ENCODE peak calls at places on chromosomes 12 and 14, in four cellular contexts. One of them, this sample, is unnamed.

GRCh38 chr14:76320486-76320885 is 55.5 kb upstream of the ESRRB start:
- DNase-seq in gastrocnemius medialis: no peak
- DNase-seq in CD4-positive, CD25-positive, alpha-beta regulatory T cell: no peak
- DNase-seq in cardiac muscle cell: no peak
- DNase-seq in this sample: no peak

GRCh38 chr14:99468081-99468480 is 12.6 kb downstream of the SETD3 start:
- DNase-seq in CD4-positive, CD25-positive, alpha-beta regulatory T cell: no peak
- DNase-seq in cardiac muscle cell: no peak
- DNase-seq in gastrocnemius medialis: no peak
- DNase-seq in this sample: no peak

GRCh38 chr12:53500119-53500775 is 836 bp upstream of the TARBP2 start:
- DNase-seq in gastrocnemius medialis: peak; percentile 55
- DNase-seq in cardiac muscle cell: peak; percentile 95
- DNase-seq in CD4-positive, CD25-positive, alpha-beta regulatory T cell: no peak
- DNase-seq in this sample: no peak

GRCh38 chr12:125149160-125150108 is 84.2 kb downstream of the AACS start:
- DNase-seq in gastrocnemius medialis: no peak
- DNase-seq in cardiac muscle cell: no peak
- DNase-seq in CD4-positive, CD25-positive, alpha-beta regulatory T cell: no peak
- DNase-seq in this sample: no peak

GRCh38 chr12:59164991-59165718 is 244.9 kb upstream of the LRIG3 start:
- DNase-seq in cardiac muscle cell: peak; percentile 67
- DNase-seq in CD4-positive, CD25-positive, alpha-beta regulatory T cell: no peak
- DNase-seq in gastrocnemius medialis: no peak
- DNase-seq in this sample: no peak

GRCh38 chr12:42145552-42146215 is 1.0 kb upstream of the GXYLT1 start:
- DNase-seq in gastrocnemius medialis: no peak
- DNase-seq in CD4-positive, CD25-positive, alpha-beta regulatory T cell: no peak
- DNase-seq in cardiac muscle cell: no peak
- DNase-seq in this sample: no peak

GRCh38 chr14:56796259-56796658 is 14.0 kb downstream of the OTX2 start:
- DNase-seq in cardiac muscle cell: no peak
- DNase-seq in CD4-positive, CD25-positive, alpha-beta regulatory T cell: no peak
- DNase-seq in gastrocnemius medialis: no peak
- DNase-seq in this sample: no peak

GRCh38 chr12:127401005-127401404 is 866.0 kb upstream of the TMEM132C start:
- DNase-seq in CD4-positive, CD25-positive, alpha-beta regulatory T cell: no peak
- DNase-seq in cardiac muscle cell: no peak
- DNase-seq in gastrocnemius medialis: no peak
- DNase-seq in this sample: no peak

GRCh38 chr12:78959556-78959955 is 95.0 kb downstream of the SYT1 start:
- DNase-seq in gastrocnemius medialis: no peak
- DNase-seq in CD4-positive, CD25-positive, alpha-beta regulatory T cell: no peak
- DNase-seq in cardiac muscle cell: peak; percentile 20
- DNase-seq in this sample: no peak

GRCh38 chr14:96631030-96631429 is 128.8 kb downstream of the PAPOLA start:
- DNase-seq in CD4-positive, CD25-positive, alpha-beta regulatory T cell: no peak
- DNase-seq in gastrocnemius medialis: no peak
- DNase-seq in cardiac muscle cell: no peak
- DNase-seq in this sample: no peak

GRCh38 chr12:93918262-93918661 is 230.1 kb upstream of the PLXNC1 start:
- DNase-seq in cardiac muscle cell: peak; percentile 82
- DNase-seq in CD4-positive, CD25-positive, alpha-beta regulatory T cell: no peak
- DNase-seq in gastrocnemius medialis: no peak
- DNase-seq in this sample: no peak

GRCh38 chr12:6280053-6280469 is 30.4 kb upstream of the PLEKHG6 start:
- DNase-seq in gastrocnemius medialis: no peak
- DNase-seq in cardiac muscle cell: peak; percentile 90
- DNase-seq in CD4-positive, CD25-positive, alpha-beta regulatory T cell: no peak
- DNase-seq in this sample: peak; percentile 69

GRCh38 chr12:55720071-55720564 is at the start of gene RDH5:
- DNase-seq in gastrocnemius medialis: peak; percentile 76
- DNase-seq in cardiac muscle cell: peak; percentile 83
- DNase-seq in CD4-positive, CD25-positive, alpha-beta regulatory T cell: no peak
- DNase-seq in this sample: no peak

GRCh38 chr12:108440736-108441135 is 74.3 kb upstream of the FICD start:
- DNase-seq in cardiac muscle cell: no peak
- DNase-seq in gastrocnemius medialis: no peak
- DNase-seq in CD4-positive, CD25-positive, alpha-beta regulatory T cell: no peak
- DNase-seq in this sample: no peak

GRCh38 chr12:124518051-124518932 is 49.1 kb downstream of the NCOR2 start:
- DNase-seq in CD4-positive, CD25-positive, alpha-beta regulatory T cell: no peak
- DNase-seq in gastrocnemius medialis: peak; percentile 95
- DNase-seq in cardiac muscle cell: peak; percentile 100
- DNase-seq in this sample: peak; percentile 96

GRCh38 chr14:26960049-26960688 is 362.3 kb upstream of the NOVA1 start:
- DNase-seq in cardiac muscle cell: no peak
- DNase-seq in CD4-positive, CD25-positive, alpha-beta regulatory T cell: no peak
- DNase-seq in gastrocnemius medialis: no peak
- DNase-seq in this sample: no peak

GRCh38 chr12:67025543-67026114 is 243.5 kb upstream of the CAND1 start:
- DNase-seq in CD4-positive, CD25-positive, alpha-beta regulatory T cell: no peak
- DNase-seq in gastrocnemius medialis: no peak
- DNase-seq in cardiac muscle cell: peak; percentile 29
- DNase-seq in this sample: no peak

GRCh38 chr12:84910549-84911241 is 1.9 kb downstream of the SLC6A15 start:
- DNase-seq in CD4-positive, CD25-positive, alpha-beta regulatory T cell: no peak
- DNase-seq in cardiac muscle cell: peak; percentile 38
- DNase-seq in gastrocnemius medialis: no peak
- DNase-seq in this sample: no peak

GRCh38 chr14:76377675-76378074 is 1.7 kb downstream of the ESRRB start:
- DNase-seq in gastrocnemius medialis: no peak
- DNase-seq in cardiac muscle cell: no peak
- DNase-seq in CD4-positive, CD25-positive, alpha-beta regulatory T cell: no peak
- DNase-seq in this sample: no peak

GRCh38 chr14:60349663-60350365 is 100.8 kb downstream of the PPM1A start:
- DNase-seq in gastrocnemius medialis: no peak
- DNase-seq in cardiac muscle cell: peak; percentile 67
- DNase-seq in CD4-positive, CD25-positive, alpha-beta regulatory T cell: no peak
- DNase-seq in this sample: no peak

GRCh38 chr14:96648506-96649326 is 146.5 kb downstream of the PAPOLA start:
- DNase-seq in gastrocnemius medialis: no peak
- DNase-seq in CD4-positive, CD25-positive, alpha-beta regulatory T cell: no peak
- DNase-seq in cardiac muscle cell: no peak
- DNase-seq in this sample: no peak

GRCh38 chr14:69473271-69473670 is 11.3 kb upstream of the PLEKHD1 start:
- DNase-seq in cardiac muscle cell: no peak
- DNase-seq in CD4-positive, CD25-positive, alpha-beta regulatory T cell: no peak
- DNase-seq in gastrocnemius medialis: no peak
- DNase-seq in this sample: no peak

GRCh38 chr14:56659964-56660551 is 80.5 kb downstream of the TMEM260 start:
- DNase-seq in CD4-positive, CD25-positive, alpha-beta regulatory T cell: no peak
- DNase-seq in gastrocnemius medialis: no peak
- DNase-seq in cardiac muscle cell: peak; percentile 60
- DNase-seq in this sample: no peak

GRCh38 chr12:29957835-29958234 is 174.1 kb upstream of the TMTC1 start:
- DNase-seq in gastrocnemius medialis: no peak
- DNase-seq in cardiac muscle cell: no peak
- DNase-seq in CD4-positive, CD25-positive, alpha-beta regulatory T cell: no peak
- DNase-seq in this sample: no peak

GRCh38 chr14:92185559-92185958 is 63.8 kb downstream of the CPSF2 start:
- DNase-seq in gastrocnemius medialis: no peak
- DNase-seq in cardiac muscle cell: no peak
- DNase-seq in CD4-positive, CD25-positive, alpha-beta regulatory T cell: no peak
- DNase-seq in this sample: no peak

GRCh38 chr14:73208390-73208789 is 28.9 kb upstream of the PAPLN start:
- DNase-seq in CD4-positive, CD25-positive, alpha-beta regulatory T cell: no peak
- DNase-seq in gastrocnemius medialis: no peak
- DNase-seq in cardiac muscle cell: no peak
- DNase-seq in this sample: no peak
- H3K36me3 ChIP-seq in CD4-positive, CD25-positive, alpha-beta regulatory T cell: peaks cover 74% of the 10 kb centered on the region
- H3K36me3 ChIP-seq in gastrocnemius medialis: peaks cover 5% of the 10 kb centered on the region
- H3K36me3 ChIP-seq in cardiac muscle cell: peaks cover 49% of the 10 kb centered on the region
- H3K36me3 ChIP-seq in this sample: peaks cover 98% of the 10 kb centered on the region

DNA sequence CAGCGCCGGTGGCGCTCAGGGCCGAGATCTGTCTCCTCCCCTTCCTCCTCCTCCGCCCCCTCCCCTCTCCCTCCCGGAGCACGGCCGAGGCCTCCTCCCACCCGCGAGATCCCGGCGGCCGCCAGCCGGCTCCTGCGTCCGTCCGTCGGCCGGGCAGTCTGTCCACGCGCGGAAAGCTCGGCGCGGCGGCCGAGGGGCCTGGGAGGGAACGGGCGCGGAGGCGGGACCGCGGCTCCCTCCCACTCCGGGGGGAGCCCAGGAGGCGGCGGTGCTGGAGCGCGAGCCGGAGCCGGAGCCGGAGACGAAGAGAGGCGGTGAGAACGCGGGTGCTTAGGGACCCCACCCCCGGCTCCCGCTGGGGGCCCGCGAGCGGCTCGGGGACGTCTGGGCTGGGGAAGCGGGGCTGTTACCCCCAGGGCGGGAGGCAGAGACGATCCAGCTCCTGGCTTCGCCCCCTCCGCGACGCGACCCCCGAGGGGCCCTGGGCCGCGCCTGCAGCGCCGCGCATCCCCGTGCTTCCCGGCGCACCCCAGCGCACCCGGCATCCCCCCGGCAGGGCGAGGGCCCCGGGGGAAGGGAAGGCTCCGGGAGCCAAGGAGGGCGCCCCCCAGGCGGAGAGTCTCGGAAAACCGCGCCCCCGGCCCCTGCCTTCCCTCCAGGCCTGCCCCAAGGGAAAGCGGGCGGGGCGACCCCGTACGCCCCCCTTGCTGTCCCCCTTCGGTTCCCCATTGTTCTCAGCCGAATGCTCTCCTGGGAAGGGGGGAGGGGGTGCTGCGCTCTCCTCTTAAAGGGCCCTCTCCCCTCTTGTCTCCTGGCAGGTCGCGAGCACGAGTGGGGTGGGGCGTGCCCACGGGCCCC is at the start of gene DTX1:
- DNase-seq in cardiac muscle cell: peak; percentile 21
- DNase-seq in CD4-positive, CD25-positive, alpha-beta regulatory T cell: peak; percentile 15
- DNase-seq in gastrocnemius medialis: no peak
- DNase-seq in this sample: peak; percentile 76
- H3K4me1 ChIP-seq in cardiac muscle cell: no peaks in the 10 kb centered on the region
- H3K4me1 ChIP-seq in CD4-positive, CD25-positive, alpha-beta regulatory T cell: peaks cover 28% of the 10 kb centered on the region
- H3K4me1 ChIP-seq in gastrocnemius medialis: no peaks in the 10 kb centered on the region
- H3K4me1 ChIP-seq in this sample: peaks cover 4% of the 10 kb centered on the region

DNA sequence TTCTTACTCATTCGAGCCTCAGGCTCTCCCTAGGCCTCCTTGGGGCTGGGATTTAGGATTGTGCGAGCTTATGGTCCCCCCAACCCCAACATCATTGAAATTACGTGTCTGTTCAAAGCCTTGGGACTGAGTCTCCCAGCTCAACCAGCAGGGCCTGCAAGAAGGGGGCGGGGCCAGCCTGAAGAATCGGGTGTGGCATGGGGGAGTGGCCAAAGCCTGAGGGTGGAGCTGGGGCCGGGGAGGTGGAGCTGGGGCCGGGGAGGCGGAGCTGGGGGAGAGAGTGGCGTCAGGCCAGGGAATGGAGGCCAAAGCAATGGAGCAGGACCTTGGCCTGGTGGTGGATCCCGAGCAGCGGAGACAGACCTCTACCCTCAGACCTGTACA is 24.3 kb upstream of the HSPB8 start:
- DNase-seq in gastrocnemius medialis: no peak
- DNase-seq in cardiac muscle cell: no peak
- DNase-seq in CD4-positive, CD25-positive, alpha-beta regulatory T cell: no peak
- DNase-seq in this sample: no peak
- H3K4me3 ChIP-seq in gastrocnemius medialis: no peak overlapping the region
- H3K4me3 ChIP-seq in cardiac muscle cell: no peak overlapping the region
- H3K4me3 ChIP-seq in CD4-positive, CD25-positive, alpha-beta regulatory T cell: no peak overlapping the region
- H3K4me3 ChIP-seq in this sample: no peak overlapping the region

GRCh38 chr12:550473-551260 is 90.9 kb downstream of the B4GALNT3 start:
- DNase-seq in CD4-positive, CD25-positive, alpha-beta regulatory T cell: no peak
- DNase-seq in cardiac muscle cell: no peak
- DNase-seq in gastrocnemius medialis: no peak
- DNase-seq in this sample: no peak
- H3K36me3 ChIP-seq in CD4-positive, CD25-positive, alpha-beta regulatory T cell: no peaks in the 10 kb centered on the region
- H3K36me3 ChIP-seq in cardiac muscle cell: peaks cover 3% of the 10 kb centered on the region
- H3K36me3 ChIP-seq in gastrocnemius medialis: no peaks in the 10 kb centered on the region
- H3K36me3 ChIP-seq in this sample: peaks cover 16% of the 10 kb centered on the region

GRCh38 chr14:81952917-81953316 is 419.3 kb upstream of the SEL1L start:
- DNase-seq in CD4-positive, CD25-positive, alpha-beta regulatory T cell: no peak
- DNase-seq in cardiac muscle cell: no peak
- DNase-seq in gastrocnemius medialis: no peak
- DNase-seq in this sample: no peak
- H3K4me1 ChIP-seq in CD4-positive, CD25-positive, alpha-beta regulatory T cell: no peaks in the 10 kb centered on the region
- H3K4me1 ChIP-seq in cardiac muscle cell: no peaks in the 10 kb centered on the region
- H3K4me1 ChIP-seq in gastrocnemius medialis: no peaks in the 10 kb centered on the region
- H3K4me1 ChIP-seq in this sample: no peaks in the 10 kb centered on the region

GRCh38 chr14:100566586-100566985 is 20.6 kb downstream of the BEGAIN start:
- DNase-seq in cardiac muscle cell: no peak
- DNase-seq in CD4-positive, CD25-positive, alpha-beta regulatory T cell: no peak
- DNase-seq in gastrocnemius medialis: no peak
- DNase-seq in this sample: no peak

GRCh38 chr14:100568164-100568997 is 18.8 kb downstream of the BEGAIN start:
- DNase-seq in gastrocnemius medialis: no peak
- DNase-seq in CD4-positive, CD25-positive, alpha-beta regulatory T cell: no peak
- DNase-seq in cardiac muscle cell: no peak
- DNase-seq in this sample: no peak

GRCh38 chr14:100567877-100568163 is 19.4 kb downstream of the BEGAIN start:
- DNase-seq in CD4-positive, CD25-positive, alpha-beta regulatory T cell: no peak
- DNase-seq in cardiac muscle cell: no peak
- DNase-seq in gastrocnemius medialis: no peak
- DNase-seq in this sample: no peak

GRCh38 chr14:100566119-100566518 is 21.1 kb downstream of the BEGAIN start:
- DNase-seq in CD4-positive, CD25-positive, alpha-beta regulatory T cell: no peak
- DNase-seq in gastrocnemius medialis: no peak
- DNase-seq in cardiac muscle cell: no peak
- DNase-seq in this sample: no peak

GRCh38 chr14:100567009-100567876 is 20.0 kb downstream of the BEGAIN start:
- DNase-seq in CD4-positive, CD25-positive, alpha-beta regulatory T cell: no peak
- DNase-seq in gastrocnemius medialis: no peak
- DNase-seq in cardiac muscle cell: no peak
- DNase-seq in this sample: no peak
- H3K4me3 ChIP-seq in CD4-positive, CD25-positive, alpha-beta regulatory T cell: no peak overlapping the region
- H3K4me3 ChIP-seq in gastrocnemius medialis: peak overlapping the region; percentile 44
- H3K4me3 ChIP-seq in cardiac muscle cell: peak overlapping the region; percentile 30
- H3K4me3 ChIP-seq in this sample: no peak overlapping the region

GRCh38 chr12:100077367-100077766 is 65.3 kb downstream of the BLTP3B start:
- DNase-seq in cardiac muscle cell: peak; percentile 22
- DNase-seq in gastrocnemius medialis: no peak
- DNase-seq in CD4-positive, CD25-positive, alpha-beta regulatory T cell: no peak
- DNase-seq in this sample: no peak
- H3K36me3 ChIP-seq in cardiac muscle cell: peaks cover 20% of the 10 kb centered on the region
- H3K36me3 ChIP-seq in gastrocnemius medialis: no peaks in the 10 kb centered on the region
- H3K36me3 ChIP-seq in CD4-positive, CD25-positive, alpha-beta regulatory T cell: peaks cover 14% of the 10 kb centered on the region
- H3K36me3 ChIP-seq in this sample: peaks cover 42% of the 10 kb centered on the region

GRCh38 chr12:110005319-110005973 is 6.2 kb downstream of the ANKRD13A start:
- DNase-seq in CD4-positive, CD25-positive, alpha-beta regulatory T cell: no peak
- DNase-seq in gastrocnemius medialis: no peak
- DNase-seq in cardiac muscle cell: no peak
- DNase-seq in this sample: no peak
- H3K4me1 ChIP-seq in CD4-positive, CD25-positive, alpha-beta regulatory T cell: peaks cover 47% of the 10 kb centered on the region
- H3K4me1 ChIP-seq in gastrocnemius medialis: peaks cover 22% of the 10 kb centered on the region
- H3K4me1 ChIP-seq in cardiac muscle cell: no peaks in the 10 kb centered on the region
- H3K4me1 ChIP-seq in this sample: peaks cover 47% of the 10 kb centered on the region

GRCh38 chr14:58747181-58747580 is 109.4 kb downstream of the DACT1 start:
- DNase-seq in gastrocnemius medialis: peak; percentile 21
- DNase-seq in CD4-positive, CD25-positive, alpha-beta regulatory T cell: no peak
- DNase-seq in cardiac muscle cell: peak; percentile 98
- DNase-seq in this sample: peak; percentile 84
- H3K4me3 ChIP-seq in gastrocnemius medialis: no peak overlapping the region
- H3K4me3 ChIP-seq in CD4-positive, CD25-positive, alpha-beta regulatory T cell: no peak overlapping the region
- H3K4me3 ChIP-seq in cardiac muscle cell: no peak overlapping the region
- H3K4me3 ChIP-seq in this sample: no peak overlapping the region

This sample was measured in left lung.